ENCODE peak calls at places on chromosomes 11 and 22, in seven cellular contexts. T is Right ventricle myocardium superior; S is WTC11; O is stimulated activated CD4-positive, alpha-beta T cell treated with anti-CD3 and anti-CD28 coated beads, Interleukin-4, amount 100 ng/mL, for 48 hours; U is mucosa of gallbladder; X is AG20443; B is NCI-H1092. I is an unnamed sample.

GRCh38 chr22:20657963-20658362 is 116.0 kb upstream of the SERPIND1 start:
- DNase-seq in T (no peak), S (no peak), O (no peak), U (no peak), X (no peak), B (no peak), I (no peak)

GRCh38 chr22:35575116-35575748 is 34.6 kb downstream of the RASD2 start:
- DNase-seq in T (no peak), S (no peak), O (no peak), U (no peak), X (no peak), B (no peak), I (peak; percentile 62)

GRCh38 chr11:2929880-2930704 is 872 bp upstream of the PHLDA2 start:
- DNase-seq in T (peak; percentile 51), S (peak; percentile 58), O (peak; percentile 26), U (no peak), X (no peak), B (peak; percentile 23), I (no peak)

GRCh38 chr11:102664001-102664752 is 39.0 kb upstream of the MMP20 start:
- DNase-seq in T (no peak), S (peak; percentile 47), O (peak; percentile 8), U (no peak), X (no peak), B (no peak), I (no peak)

GRCh38 chr11:104968856-104969776 is 742 bp upstream of the CASP4 start:
- DNase-seq in T (peak; percentile 59), S (peak; percentile 34), O (no peak), U (no peak), X (peak; percentile 50), B (peak; percentile 16), I (no peak)

GRCh38 chr22:46046299-46046685 is 69.3 kb upstream of the WNT7B start:
- DNase-seq in T (peak; percentile 37), S (peak; percentile 4), O (no peak), U (no peak), X (no peak), B (no peak), I (no peak)

GRCh38 chr11:109858152-109858551 is 235.0 kb upstream of the ZC3H12C start:
- DNase-seq in T (no peak), S (no peak), O (no peak), U (no peak), X (no peak), B (no peak), I (no peak)

GRCh38 chr11:129657866-129658557 is 157.6 kb upstream of the TMEM45B start:
- DNase-seq in T (no peak), S (no peak), O (no peak), U (no peak), X (no peak), B (no peak), I (no peak)

GRCh38 chr11:790721-791564 is 1.1 kb upstream of the CEND1 start:
- DNase-seq in T (no peak), S (peak; percentile 73), O (no peak), U (no peak), X (peak; percentile 29), B (no peak), I (no peak)

GRCh38 chr11:71332046-71332445 is 79.7 kb upstream of the SHANK2 start:
- DNase-seq in T (no peak), S (no peak), O (no peak), U (no peak), X (no peak), B (no peak), I (no peak)

GRCh38 chr11:66472054-66472453 is 5.3 kb downstream of the PELI3 start:
- DNase-seq in T (no peak), S (no peak), O (no peak), U (no peak), X (no peak), B (no peak), I (no peak)

GRCh38 chr11:80841716-80842115 is 1400.9 kb upstream of the TENM4 start:
- DNase-seq in T (no peak), S (no peak), O (no peak), U (no peak), X (no peak), B (no peak), I (no peak)

GRCh38 chr11:3723014-3723708 is 52.0 kb upstream of the CHRNA10 start:
- DNase-seq in T (no peak), S (no peak), O (no peak), U (no peak), X (peak; percentile 87), B (no peak), I (no peak)

GRCh38 chr11:123137496-123138270 is 57.4 kb downstream of the CLMP start:
- DNase-seq in T (peak; percentile 94), S (peak; percentile 78), O (no peak), U (peak; percentile 59), X (peak; percentile 83), B (peak; percentile 83), I (no peak)

GRCh38 chr11:35142481-35143207 is 3.7 kb downstream of the CD44 start:
- DNase-seq in T (no peak), S (no peak), O (no peak), U (no peak), X (peak; percentile 55), B (no peak), I (no peak)

GRCh38 chr11:121586727-121587126 is 134.0 kb upstream of the SORL1-AS1 start:
- DNase-seq in T (no peak), S (no peak), O (no peak), U (no peak), X (no peak), B (no peak), I (no peak)

GRCh38 chr11:30984442-30984816 is 385.1 kb downstream of the DCDC1 start:
- DNase-seq in T (no peak), S (no peak), O (no peak), U (no peak), X (peak; percentile 25), B (no peak), I (no peak)

GRCh38 chr11:134486704-134487103 is 74.7 kb upstream of the B3GAT1 start:
- DNase-seq in T (no peak), S (no peak), O (no peak), U (no peak), X (no peak), B (no peak), I (no peak)

GRCh38 chr11:22957890-22958289 is 97.6 kb upstream of the CCDC179 start:
- DNase-seq in T (no peak), S (no peak), O (no peak), U (no peak), X (no peak), B (no peak), I (no peak)

GRCh38 chr22:29277927-29278326 is 9.9 kb downstream of the EWSR1 start:
- DNase-seq in T (no peak), S (no peak), O (no peak), U (no peak), X (no peak), B (no peak), I (no peak)

GRCh38 chr11:18490736-18491485 is 35.3 kb downstream of the LDHAL6A start:
- DNase-seq in T (no peak), S (no peak), O (no peak), U (no peak), X (no peak), B (no peak), I (no peak)

GRCh38 chr22:46390652-46391301 is 55.3 kb downstream of the TRMU start:
- DNase-seq in T (peak; percentile 82), S (no peak), O (no peak), U (peak; percentile 56), X (peak; percentile 94), B (no peak), I (no peak)

I was measured in caudate nucleus.